ENCODE peak calls at places on chromosomes 13 and 19, in nine cellular contexts. B is activated CD4-positive, CD25-positive, alpha-beta regulatory T cell treated with anti-CD3 and anti-CD28 coated beads, Interleukin-2, amount 50 U/mL, for 16 hours; P is HEK293T; F is NCI-H2227 treated with DMSO at 0.1 percent for 48 hours; N is stimulated activated CD4-positive, alpha-beta T cell treated with anti-CD3 and anti-CD28 coated beads, Interleukin-4, amount 100 ng/mL, for 1 hour; G is GM23248; W is bronchial epithelial cell; L is T-helper 2 cell; A is cardiac fibroblast. D is an unnamed sample.

GRCh38 chr19:54523403-54523802 is 20.8 kb downstream of the LAIR2 start:
- DNase-seq in W (peak), F (no peak), L (peak), N (peak), G (peak), B (no peak), A (peak), P (no peak), D (no peak)

GRCh38 chr13:65011403-65011802 is 2218.7 kb downstream of the PCDH9 start:
- DNase-seq in L (no peak), W (no peak), F (no peak), P (peak), G (no peak), N (no peak), B (no peak), A (no peak), D (no peak)

GRCh38 chr13:89951341-89951740 is 1396.1 kb upstream of the MIR17HG start:
- DNase-seq in P (no peak), B (no peak), L (no peak), G (peak), F (no peak), W (no peak), N (no peak), A (no peak), D (no peak)

GRCh38 chr13:113229791-113230190 is 20.4 kb downstream of the CUL4A start:
- DNase-seq in N (no peak), F (no peak), G (no peak), L (no peak), A (no peak), W (no peak), P (no peak), B (no peak), D (no peak)

GRCh38 chr13:24997367-24997967 is 98.5 kb upstream of the PABPC3 start:
- DNase-seq in A (peak), F (peak), B (no peak), N (no peak), L (peak), W (peak), G (peak), P (peak), D (peak)

GRCh38 chr19:30029721-30030510 is 87.9 kb downstream of the URI1 start:
- DNase-seq in A (peak), F (no peak), G (no peak), W (peak), B (no peak), N (no peak), P (no peak), L (peak), D (peak)

GRCh38 chr13:30787747-30788535 is 52.6 kb downstream of the ALOX5AP start:
- DNase-seq in G (peak), P (no peak), W (no peak), F (no peak), A (no peak), N (no peak), L (no peak), B (no peak), D (no peak)

GRCh38 chr19:48569814-48570213 is 17.8 kb downstream of the SULT2B1 start:
- DNase-seq in N (no peak), W (no peak), G (peak), A (no peak), F (no peak), P (no peak), L (no peak), B (no peak), D (no peak)

GRCh38 chr13:66899955-66900354 is 330.2 kb downstream of the PCDH9 start:
- DNase-seq in W (no peak), P (no peak), L (no peak), B (no peak), F (no peak), A (no peak), N (no peak), G (no peak), D (no peak)

GRCh38 chr13:32278456-32278855 is 36.7 kb downstream of the ZAR1L start:
- DNase-seq in B (no peak), L (no peak), P (no peak), G (peak), N (no peak), A (peak), F (no peak), W (peak), D (no peak)

GRCh38 chr13:39350461-39350881 is 252.5 kb downstream of the LHFPL6 start:
- DNase-seq in F (peak), B (no peak), L (no peak), A (no peak), N (no peak), W (no peak), P (no peak), G (no peak), D (peak)

GRCh38 chr19:41575998-41576397 is at the start of gene CEACAM21:
- DNase-seq in N (peak), G (no peak), P (no peak), F (no peak), L (peak), W (no peak), A (no peak), B (no peak), D (no peak)

GRCh38 chr13:58630794-58631193 is 999.2 kb downstream of the PCDH17 start:
- DNase-seq in F (no peak), N (no peak), G (no peak), P (no peak), B (no peak), W (no peak), L (no peak), A (no peak), D (no peak)

GRCh38 chr19:56108447-56109195 is 12.5 kb downstream of the ZNF787 start:
- DNase-seq in L (no peak), P (no peak), B (no peak), A (peak), N (no peak), F (no peak), W (no peak), G (peak), D (no peak)

GRCh38 chr13:43298799-43299198 is 275.4 kb downstream of the DNAJC15 start:
- DNase-seq in G (no peak), N (no peak), W (peak), B (no peak), F (no peak), L (no peak), P (no peak), A (no peak), D (no peak)

GRCh38 chr13:91195789-91196188 is 151.7 kb upstream of the MIR17HG start:
- DNase-seq in A (no peak), W (no peak), F (no peak), N (no peak), P (no peak), G (no peak), B (no peak), L (no peak), D (no peak)

GRCh38 chr13:62626771-62627170 is 1211.1 kb upstream of the PCDH20 start:
- DNase-seq in G (no peak), A (no peak), B (no peak), F (no peak), P (peak), N (no peak), L (no peak), W (no peak), D (no peak)

GRCh38 chr13:21138561-21138960 is 37.8 kb downstream of the SKA3 start:
- DNase-seq in A (no peak), L (no peak), P (no peak), W (no peak), N (no peak), F (no peak), G (no peak), B (no peak), D (no peak)

GRCh38 chr19:35306473-35307246 is 14.7 kb downstream of the MAG start:
- DNase-seq in F (no peak), N (no peak), L (no peak), B (no peak), P (peak), W (peak), A (no peak), G (no peak), D (no peak)

GRCh38 chr19:911197-912033 is 1.6 kb downstream of the R3HDM4 start:
- DNase-seq in L (no peak), G (no peak), F (no peak), P (no peak), B (no peak), N (no peak), W (no peak), A (no peak), D (no peak)

GRCh38 chr13:99256709-99257108 is 1.5 kb downstream of the GPR18 start:
- DNase-seq in P (no peak), G (peak), W (no peak), N (no peak), B (no peak), L (peak), F (no peak), A (peak), D (peak)

GRCh38 chr19:53865918-53866696 is 1.6 kb upstream of the MYADM start:
- DNase-seq in N (peak), W (no peak), P (no peak), G (peak), B (no peak), L (peak), F (peak), A (peak), D (no peak)